ENCODE peak calls at places on chromosomes 6 and 20, in six cellular contexts. Y is A549, N is hepatocyte, R is fibroblast of the aortic adventitia, V is fibroblast of lung, D is lower lobe of right lung. Q is an unnamed sample.

GRCh38 chr6:133817460-133818047 is 71.4 kb upstream of the TCF21 start:
- DNase-seq in Y (no peak), D (no peak), N (peak), R (no peak), V (no peak), Q (peak)

GRCh38 chr6:37584654-37585522 is 85.2 kb upstream of the CCDC167 start:
- DNase-seq in Y (no peak), N (no peak), V (no peak), R (no peak), D (no peak), Q (peak)

GRCh38 chr6:95601133-95601532 is 23.8 kb downstream of the MANEA start:
- DNase-seq in V (no peak), D (no peak), R (no peak), N (no peak), Y (no peak), Q (no peak)

GRCh38 chr6:26507658-26508057 is 7.6 kb downstream of the BTN1A1 start:
- DNase-seq in R (no peak), V (no peak), D (no peak), Y (no peak), N (no peak), Q (no peak)

GRCh38 chr20:54148947-54149764 is 24.6 kb downstream of the CYP24A1 start:
- DNase-seq in Y (peak), V (no peak), D (no peak), N (peak), R (no peak), Q (no peak)

GRCh38 chr6:112939543-112939942 is 592.4 kb downstream of the RFPL4B start:
- DNase-seq in Y (no peak), V (peak), D (no peak), R (peak), N (no peak), Q (no peak)

GRCh38 chr6:8608737-8609136 is 173.4 kb upstream of the SLC35B3 start:
- DNase-seq in R (no peak), D (no peak), Y (no peak), V (no peak), N (no peak), Q (peak)

GRCh38 chr20:62627901-62628612 is 14.2 kb upstream of the SLCO4A1 start:
- DNase-seq in D (no peak), V (peak), N (no peak), R (peak), Y (no peak), Q (no peak)

GRCh38 chr6:25556516-25556915 is 95.5 kb upstream of the SCGN start:
- DNase-seq in D (peak), N (peak), Y (peak), R (peak), V (peak), Q (peak)

GRCh38 chr6:42368156-42368555 is 83.6 kb downstream of the TRERF1 start:
- DNase-seq in V (no peak), N (no peak), Y (no peak), D (no peak), R (no peak), Q (no peak)

GRCh38 chr6:2848851-2849250 is 7.2 kb upstream of the SERPINB1 start:
- DNase-seq in Y (no peak), R (no peak), D (no peak), V (no peak), N (no peak), Q (no peak)

GRCh38 chr6:132087391-132087790 is 136.2 kb upstream of the CCN2 start:
- DNase-seq in R (peak), D (no peak), N (no peak), V (peak), Y (no peak), Q (no peak)

GRCh38 chr6:5997420-5998093 is 9.2 kb downstream of the NRN1 start:
- DNase-seq in N (no peak), R (no peak), Y (no peak), V (no peak), D (peak), Q (peak)

GRCh38 chr6:15341311-15341710 is 95.4 kb downstream of the JARID2 start:
- DNase-seq in R (no peak), N (no peak), V (peak), D (no peak), Y (no peak), Q (no peak)

GRCh38 chr6:70998148-70998547 is 41.3 kb upstream of the B3GAT2 start:
- DNase-seq in D (no peak), V (no peak), R (no peak), N (no peak), Y (no peak), Q (no peak)

GRCh38 chr6:39362487-39362865 is 40.0 kb upstream of the KCNK16 start:
- DNase-seq in D (no peak), V (no peak), R (no peak), N (no peak), Y (no peak), Q (peak)

GRCh38 chr6:43052842-43053544 is 658 bp downstream of the CUL7 start:
- DNase-seq in R (peak), V (peak), D (peak), N (peak), Y (no peak), Q (peak)

GRCh38 chr6:19424853-19425252 is 412.3 kb upstream of the ID4 start:
- DNase-seq in Y (no peak), V (no peak), D (no peak), N (no peak), R (no peak), Q (no peak)

GRCh38 chr20:50930139-50931047 is 844 bp downstream of the ADNP start:
- DNase-seq in R (no peak), Y (no peak), D (peak), N (peak), V (no peak), Q (peak)

GRCh38 chr6:67047996-67048395 is 1341.0 kb upstream of the EYS start:
- DNase-seq in N (no peak), Y (no peak), V (no peak), R (no peak), D (no peak), Q (no peak)

GRCh38 chr20:13105864-13106457 is 97.2 kb downstream of the SPTLC3 start:
- DNase-seq in Y (peak), V (peak), N (peak), R (peak), D (no peak), Q (no peak)

GRCh38 chr6:167093406-167093921 is 29.4 kb upstream of the CCR6 start:
- DNase-seq in Y (no peak), N (no peak), V (no peak), D (no peak), R (no peak), Q (no peak)
- H3K4me3 ChIP-seq in Y (no peak), N (no peak), V (no peak), D (peak), R (no peak), Q (no peak)

DNA sequence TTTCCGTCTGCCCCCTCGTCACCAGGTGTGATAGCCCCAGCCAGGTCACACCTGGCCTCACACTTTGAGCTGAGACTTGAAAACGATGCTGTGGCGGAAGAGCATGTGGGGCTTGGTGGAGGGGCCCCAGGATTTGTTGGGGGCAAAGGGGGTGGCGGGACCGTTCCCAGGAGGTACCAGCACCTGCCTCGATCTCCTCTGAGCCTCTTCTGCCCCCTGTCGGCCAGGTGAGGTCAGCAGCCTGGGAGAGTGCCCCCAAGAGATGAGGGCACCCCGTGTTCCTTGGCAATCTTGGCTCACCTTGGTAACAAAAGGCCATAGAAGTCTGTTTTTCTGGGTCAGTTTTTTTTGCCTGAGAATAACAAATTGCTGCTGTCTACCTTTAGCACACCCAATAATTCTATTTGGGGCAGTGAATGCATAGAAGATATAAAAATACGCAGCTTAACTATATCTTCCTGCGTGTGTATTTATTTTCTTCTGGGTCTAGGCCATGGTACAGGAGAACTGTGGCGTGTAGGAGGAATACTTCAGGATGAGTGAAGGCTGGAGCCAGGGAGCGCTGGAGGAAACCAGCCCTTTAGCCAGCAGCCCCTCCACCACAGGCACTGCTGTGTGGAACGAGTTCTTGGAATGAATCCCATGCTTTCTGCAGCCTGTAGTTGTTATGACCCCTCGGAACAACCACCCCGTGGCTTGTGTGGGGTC is 25.2 kb downstream of the SPATA2 start:
- DNase-seq in N (no peak), D (no peak), R (no peak), V (no peak), Y (no peak), Q (peak)
- H3K4me3 ChIP-seq in N (no peak), D (no peak), R (no peak), V (no peak), Y (no peak), Q (no peak)

GRCh38 chr6:1608222-1608975 is 1.3 kb upstream of the FOXC1 start:
- DNase-seq in N (peak), V (no peak), Y (no peak), R (no peak), D (no peak), Q (peak)
- H3K4me3 ChIP-seq in N (no peak), V (no peak), Y (peak), R (no peak), D (no peak), Q (peak)

DNA sequence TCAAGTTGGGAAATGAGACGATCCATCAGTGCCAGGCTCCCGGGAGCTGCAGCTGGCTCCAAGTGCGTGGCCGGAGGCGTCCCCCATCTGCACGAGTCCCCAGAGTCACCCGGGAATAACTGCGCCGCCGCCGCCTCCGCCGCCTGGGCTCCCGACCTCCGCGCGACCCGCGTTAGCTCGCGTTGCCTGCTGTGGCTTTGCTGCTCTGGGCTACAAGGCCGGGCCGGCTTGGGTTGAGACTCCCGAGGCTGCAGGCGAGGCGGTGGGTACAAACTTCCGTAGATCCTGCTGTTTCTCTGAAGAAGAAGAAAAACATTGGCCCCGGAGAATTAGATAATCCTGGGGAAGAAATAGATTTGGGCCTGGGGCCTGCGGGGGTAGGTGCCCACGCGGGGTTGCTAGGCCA is 7.4 kb upstream of the LAMP5 start:
- DNase-seq in V (no peak), D (no peak), N (no peak), Y (no peak), R (no peak), Q (peak)
- H3K4me3 ChIP-seq in V (no peak), D (peak), N (no peak), Y (no peak), R (no peak), Q (no peak)

GRCh38 chr20:1466211-1467081 is at the start of gene NSFL1C:
- DNase-seq in V (peak), D (peak), N (peak), R (peak), Y (peak), Q (peak)

GRCh38 chr20:1468117-1468624 is 1.5 kb upstream of the NSFL1C start:
- DNase-seq in N (no peak), D (no peak), R (no peak), Y (no peak), V (no peak), Q (no peak)

GRCh38 chr20:1465470-1466210 is 1.0 kb downstream of the NSFL1C start:
- DNase-seq in R (peak), V (peak), Y (no peak), N (no peak), D (no peak), Q (no peak)

GRCh38 chr20:1467355-1468116 is 887 bp upstream of the NSFL1C start:
- DNase-seq in R (no peak), N (peak), V (no peak), D (peak), Y (no peak), Q (peak)

GRCh38 chr20:1467082-1467354 is 369 bp upstream of the NSFL1C start:
- DNase-seq in R (no peak), Y (no peak), N (peak), D (no peak), V (no peak), Q (no peak)
- H3K4me3 ChIP-seq in R (peak), Y (peak), N (no peak), D (peak), V (no peak), Q (no peak)

GRCh38 chr6:111087106-111087835 is at the start of gene SLC16A10:
- DNase-seq in V (peak), Y (peak), D (peak), R (no peak), N (peak), Q (peak)

GRCh38 chr6:111088668-111089003 is 1.3 kb downstream of the SLC16A10 start:
- DNase-seq in V (no peak), R (no peak), Y (no peak), N (no peak), D (no peak), Q (no peak)

GRCh38 chr6:111090766-111091165 is 3.5 kb downstream of the SLC16A10 start:
- DNase-seq in V (no peak), Y (no peak), R (no peak), N (no peak), D (no peak), Q (no peak)

GRCh38 chr6:111087871-111088667 is 766 bp downstream of the SLC16A10 start:
- DNase-seq in N (peak), R (no peak), Y (no peak), D (peak), V (peak), Q (peak)

GRCh38 chr6:111086685-111087084 is 618 bp upstream of the SLC16A10 start:
- DNase-seq in R (peak), V (no peak), N (no peak), D (no peak), Y (no peak), Q (no peak)
- H3K4me3 ChIP-seq in R (peak), V (no peak), N (peak), D (peak), Y (peak), Q (peak)

DNA sequence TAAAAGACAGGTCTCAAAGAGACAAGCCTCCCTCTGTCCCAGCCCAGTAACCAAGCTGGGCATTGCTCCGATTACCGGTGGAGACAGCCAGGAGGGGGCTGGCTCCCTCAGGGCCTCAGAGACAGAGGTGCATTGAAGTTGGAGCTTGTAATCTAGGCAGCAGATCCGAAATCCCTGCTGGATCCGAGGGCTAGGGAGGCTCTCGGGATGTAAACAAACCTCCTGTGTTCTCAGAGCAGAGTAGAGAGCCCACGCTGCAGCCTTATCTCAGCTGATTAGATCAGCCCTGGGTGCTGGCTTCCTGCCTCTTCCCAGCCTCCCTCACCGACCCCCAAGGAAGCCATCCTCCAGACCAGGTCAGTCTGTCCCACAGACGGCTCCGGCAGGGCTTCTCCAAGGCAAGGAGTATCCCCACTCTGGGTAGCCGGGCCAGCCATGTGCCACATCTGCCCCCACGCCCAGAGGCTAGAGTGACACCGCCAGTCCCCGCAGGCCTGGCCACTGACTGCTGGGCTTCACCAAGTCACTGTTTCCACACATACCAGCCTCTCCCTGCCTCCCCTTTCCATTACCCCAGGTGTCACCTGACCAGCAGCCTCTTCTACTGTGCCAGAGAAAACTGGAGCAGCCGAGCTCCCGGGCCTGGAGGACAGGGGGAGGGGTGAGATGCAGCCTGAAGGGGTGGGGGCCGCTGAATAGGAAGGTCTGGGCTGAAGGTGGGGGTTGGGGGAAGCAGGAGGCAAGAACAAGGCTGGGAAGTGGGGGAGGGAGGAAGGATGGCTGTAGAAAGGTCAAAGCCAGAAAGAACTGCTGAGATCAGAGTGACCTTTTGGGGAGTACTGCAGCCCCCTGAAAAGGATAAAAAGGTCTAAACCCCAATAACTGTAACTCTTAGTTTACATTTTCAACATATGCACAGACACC is 6.0 kb downstream of the SDC4 start:
- DNase-seq in D (peak), Y (no peak), N (peak), R (peak), V (peak), Q (peak)
- H3K4me3 ChIP-seq in D (peak), Y (peak), N (peak), R (peak), V (peak), Q (peak)